ENCODE peak calls at places on chromosomes 1 and 21, in eight cellular contexts. R is cardiac fibroblast, A is mammary epithelial cell, V is skeletal muscle cell, C is astrocyte of the spinal cord, O is fibroblast of the aortic adventitia, F is pancreas, I is GM23338. E is an unnamed sample.

GRCh38 chr1:198726455-198726854 is 87.6 kb downstream of the PTPRC start:
- DNase-seq in R (peak; percentile 8), F (no peak), C (peak; percentile 48), I (no peak), O (peak; percentile 40), A (no peak), V (no peak), E (peak; percentile 26)

GRCh38 chr1:8777867-8778266 is 39.6 kb downstream of the RERE start:
- DNase-seq in C (no peak), A (no peak), O (no peak), F (no peak), R (no peak), I (no peak), V (no peak), E (no peak)

GRCh38 chr1:11611928-11612327 is 42.3 kb downstream of the FBXO2 start:
- DNase-seq in I (peak; percentile 35), F (no peak), C (no peak), O (no peak), V (no peak), A (no peak), R (no peak), E (no peak)

GRCh38 chr1:242651817-242652216 is 127.3 kb upstream of the PLD5 start:
- DNase-seq in C (no peak), A (peak; percentile 18), F (no peak), I (peak; percentile 82), R (no peak), V (no peak), O (no peak), E (no peak)

GRCh38 chr1:98702976-98703375 is 41.5 kb downstream of the SNX7 start:
- DNase-seq in I (no peak), O (peak; percentile 29), F (no peak), C (peak; percentile 56), A (peak; percentile 41), V (no peak), R (peak; percentile 3), E (peak; percentile 16)

GRCh38 chr1:109283748-109284600 is 1.0 kb upstream of the PSRC1 start:
- DNase-seq in I (peak; percentile 83), O (no peak), R (peak; percentile 26), A (no peak), V (no peak), C (peak; percentile 22), F (no peak), E (no peak)

GRCh38 chr1:2643414-2644077 is 10.7 kb upstream of the MMEL1 start:
- DNase-seq in V (no peak), A (no peak), I (no peak), C (no peak), F (no peak), O (no peak), R (no peak), E (no peak)

GRCh38 chr1:25927541-25928265 is 21.5 kb upstream of the STMN1 start:
- DNase-seq in R (peak; percentile 31), C (no peak), A (no peak), O (no peak), I (peak; percentile 83), F (no peak), V (no peak), E (no peak)

GRCh38 chr1:62271932-62272728 is 47.1 kb downstream of the KANK4 start:
- DNase-seq in A (no peak), I (peak; percentile 60), O (no peak), F (no peak), C (no peak), R (no peak), V (no peak), E (no peak)

GRCh38 chr1:115496904-115497527 is 144.8 kb upstream of the VANGL1 start:
- DNase-seq in F (no peak), A (peak; percentile 87), C (peak; percentile 55), I (no peak), V (no peak), R (no peak), O (peak; percentile 56), E (no peak)

GRCh38 chr1:213947200-213947775 is 40.5 kb upstream of the PROX1 start:
- DNase-seq in V (no peak), O (no peak), A (no peak), R (no peak), C (no peak), I (peak; percentile 43), F (peak; percentile 24), E (no peak)

GRCh38 chr1:217660353-217661062 is 29.4 kb downstream of the SPATA17 start:
- DNase-seq in F (no peak), R (peak; percentile 68), C (peak; percentile 60), I (peak; percentile 49), V (peak; percentile 74), A (peak; percentile 98), O (peak; percentile 69), E (peak; percentile 70)

GRCh38 chr1:12315126-12315525 is 85.3 kb downstream of the VPS13D start:
- DNase-seq in A (no peak), R (peak; percentile 37), O (peak; percentile 57), I (no peak), C (no peak), V (no peak), F (no peak), E (no peak)

GRCh38 chr1:93630168-93630567 is 51.5 kb downstream of the BCAR3 start:
- DNase-seq in I (no peak), F (no peak), V (no peak), O (no peak), R (no peak), A (no peak), C (no peak), E (no peak)

GRCh38 chr1:152029144-152029936 is 7.5 kb downstream of the S100A11 start:
- DNase-seq in O (peak; percentile 51), V (no peak), C (peak; percentile 65), R (peak; percentile 57), F (no peak), A (peak; percentile 77), I (no peak), E (no peak)

DNA sequence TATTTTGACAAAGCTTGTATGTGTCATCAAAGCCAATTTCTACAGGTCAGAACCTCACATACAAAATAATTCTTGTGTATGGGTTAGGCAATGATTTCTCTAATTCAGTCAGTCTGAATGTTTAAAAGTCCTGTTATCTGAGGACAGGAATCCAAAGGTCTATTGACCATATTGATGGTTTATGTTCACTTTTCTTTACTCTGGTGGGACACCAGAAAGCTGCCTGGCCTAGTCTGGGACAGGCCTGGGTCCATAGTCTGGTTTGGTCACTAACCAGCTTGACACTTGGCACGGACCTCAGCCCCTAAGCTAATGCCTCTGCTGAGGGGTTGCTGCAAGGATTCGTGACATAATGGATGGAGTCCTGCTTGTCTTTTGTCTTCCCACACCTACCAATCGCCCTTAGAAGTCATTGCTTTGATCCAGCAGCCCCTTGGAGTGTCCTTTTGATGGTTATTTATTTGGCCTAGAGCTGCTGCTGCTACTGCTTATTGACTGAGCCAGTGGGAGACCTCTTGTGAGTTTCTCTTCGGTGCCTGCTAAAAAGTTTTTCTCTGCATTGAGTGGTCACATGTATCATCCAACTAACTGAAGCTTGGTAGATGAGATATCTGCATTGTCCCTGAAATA is 15.7 kb downstream of the IFNAR2 start:
- DNase-seq in F (no peak), C (no peak), R (no peak), V (no peak), A (no peak), O (no peak), I (no peak), E (no peak)
- H3K4me3 ChIP-seq in F (no peak overlapping the region), C (no peak overlapping the region), R (no peak overlapping the region), V (no peak overlapping the region), A (no peak overlapping the region), O (no peak overlapping the region), I (no peak overlapping the region), E (no peak overlapping the region)

DNA sequence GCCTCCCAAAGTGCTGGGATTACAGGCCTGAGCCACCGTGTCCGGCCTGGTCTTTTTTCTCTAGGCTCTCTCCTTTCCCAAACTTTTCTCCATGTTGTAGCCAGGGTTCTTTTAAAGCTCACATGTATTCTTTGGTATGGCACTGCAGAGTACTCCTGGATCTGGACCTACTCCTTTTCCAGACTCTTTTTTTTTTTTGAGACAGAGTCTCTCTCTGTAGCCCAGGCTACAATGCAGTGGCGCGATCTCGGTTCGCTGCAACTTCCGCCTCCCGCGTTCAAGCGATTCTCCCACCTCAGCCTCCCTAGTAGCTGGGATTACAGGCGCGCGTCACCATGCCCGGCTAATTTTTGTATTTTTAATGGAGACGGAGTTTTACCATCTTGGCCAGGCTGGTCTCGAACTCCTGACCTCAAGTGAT is 602 bp upstream of the MED18 start:
- DNase-seq in I (no peak), R (no peak), F (no peak), A (no peak), O (no peak), V (no peak), C (no peak), E (no peak)
- H3K4me3 ChIP-seq in I (peak overlapping the region; percentile 56), R (peak overlapping the region; percentile 75), F (peak overlapping the region; percentile 55), A (peak overlapping the region; percentile 56), O (peak overlapping the region; percentile 88), V (peak overlapping the region; percentile 69), C (peak overlapping the region; percentile 78), E (peak overlapping the region; percentile 59)

GRCh38 chr1:156508205-156508954 is 7.8 kb upstream of the MEF2D start:
- DNase-seq in F (no peak), I (no peak), O (peak; percentile 81), R (no peak), V (no peak), A (no peak), C (peak; percentile 55), E (no peak)

GRCh38 chr1:156510709-156511108 is 10.1 kb upstream of the MEF2D start:
- DNase-seq in O (peak; percentile 78), R (peak; percentile 91), C (peak; percentile 58), V (no peak), F (no peak), A (no peak), I (no peak), E (peak; percentile 61)

GRCh38 chr1:156509424-156510035 is 9.0 kb upstream of the MEF2D start:
- DNase-seq in R (no peak), C (no peak), O (no peak), I (no peak), F (no peak), V (no peak), A (no peak), E (no peak)

GRCh38 chr1:156506450-156506849 is 5.9 kb upstream of the MEF2D start:
- DNase-seq in F (no peak), I (no peak), C (no peak), V (no peak), R (no peak), O (no peak), A (no peak), E (no peak)

DNA sequence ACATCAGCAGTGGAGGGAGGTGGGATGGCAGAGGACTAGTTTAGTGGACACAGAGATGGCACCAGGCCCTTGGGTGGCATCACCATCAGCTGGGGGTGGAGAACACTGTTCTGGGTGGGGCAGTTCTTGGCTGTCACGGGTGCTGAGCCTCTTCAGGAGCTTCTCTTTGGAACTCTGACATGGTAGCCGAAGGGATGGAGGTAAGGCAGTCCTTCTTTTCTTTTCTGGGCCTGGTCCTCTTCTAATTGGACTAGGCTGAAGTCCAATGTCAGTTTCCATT is 8.3 kb upstream of the MEF2D start:
- DNase-seq in R (no peak), I (no peak), A (no peak), V (no peak), F (no peak), C (no peak), O (no peak), E (no peak)
- H3K4me3 ChIP-seq in R (no peak overlapping the region), I (no peak overlapping the region), A (no peak overlapping the region), V (no peak overlapping the region), F (no peak overlapping the region), C (no peak overlapping the region), O (no peak overlapping the region), E (no peak overlapping the region)

DNA sequence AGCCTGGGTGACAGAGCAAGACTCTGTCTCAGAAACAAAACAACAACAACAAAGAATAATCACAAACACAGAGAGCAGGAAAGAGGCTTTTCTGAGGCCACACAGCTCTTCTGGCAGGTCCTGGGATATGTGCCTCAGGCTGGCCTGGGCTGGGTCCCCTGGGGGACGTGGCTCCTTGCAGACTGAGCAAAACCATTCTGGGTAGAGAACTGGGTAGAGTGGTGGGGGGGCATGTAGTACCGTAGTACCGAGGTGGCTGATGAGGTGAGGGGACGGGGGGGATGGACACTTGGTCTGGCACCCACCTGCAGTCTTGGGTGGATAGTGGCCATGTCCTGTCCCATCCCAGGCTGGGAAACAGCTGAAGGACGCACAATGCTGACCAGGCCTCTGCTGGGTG is 6.0 kb downstream of the TMEM82 start:
- DNase-seq in F (no peak), C (no peak), V (no peak), I (no peak), A (no peak), R (no peak), O (no peak), E (no peak)
- H3K4me3 ChIP-seq in F (no peak overlapping the region), C (no peak overlapping the region), V (no peak overlapping the region), I (no peak overlapping the region), A (no peak overlapping the region), R (no peak overlapping the region), O (no peak overlapping the region), E (no peak overlapping the region)